ENCODE peak calls at places on chromosomes 1 and 21, in seven cellular contexts. S is HTR-8/SVneo; A is GM10248; O is stimulated activated CD8-positive, alpha-beta memory T cell treated with anti-CD3 and anti-CD28 coated beads, Interleukin-12 subunit alpha, Interleukin-12 subunit beta, amount 100 ng/mL, for 4 hours; U is stimulated activated CD4-positive, alpha-beta T cell treated with anti-CD3 and anti-CD28 coated beads, Interleukin-1b, Interleukin-23, amount 100 ng/mL, for 4 hours; Q is fibroblast of mammary gland; L is progenitor cell of endocrine pancreas. M is an unnamed sample.

GRCh38 chr1:229230136-229230892 is 40.6 kb upstream of the RAB4A start:
- DNase-seq in S (no peak), A (peak), O (no peak), U (no peak), Q (no peak), L (no peak), M (no peak)

GRCh38 chr1:211341999-211342398 is 15.4 kb downstream of the TRAF5 start:
- DNase-seq in S (no peak), A (no peak), O (no peak), U (no peak), Q (no peak), L (no peak), M (no peak)

GRCh38 chr1:223519116-223519515 is 125.9 kb downstream of the CCDC185 start:
- DNase-seq in S (no peak), A (no peak), O (no peak), U (no peak), Q (peak), L (no peak), M (no peak)

GRCh38 chr1:30120268-30121000 is 603.0 kb downstream of the MATN1 start:
- DNase-seq in S (no peak), A (no peak), O (no peak), U (no peak), Q (no peak), L (no peak), M (no peak)

GRCh38 chr1:92754000-92754787 is 30.7 kb downstream of the EVI5 start:
- DNase-seq in S (peak), A (no peak), O (no peak), U (no peak), Q (peak), L (no peak), M (no peak)

GRCh38 chr1:26533951-26534514 is 4.5 kb downstream of the RPS6KA1 start:
- DNase-seq in S (no peak), A (no peak), O (no peak), U (no peak), Q (no peak), L (no peak), M (no peak)

GRCh38 chr21:39037807-39038405 is 145.3 kb downstream of the PSMG1 start:
- DNase-seq in S (no peak), A (no peak), O (no peak), U (no peak), Q (peak), L (no peak), M (no peak)

GRCh38 chr1:89087241-89087640 is 22.2 kb upstream of the GBP1 start:
- DNase-seq in S (no peak), A (no peak), O (no peak), U (no peak), Q (no peak), L (no peak), M (no peak)

GRCh38 chr1:22810378-22810777 is 99.7 kb downstream of the EPHB2 start:
- DNase-seq in S (no peak), A (peak), O (no peak), U (no peak), Q (no peak), L (no peak), M (no peak)

GRCh38 chr1:37037675-37038074 is 3.4 kb upstream of the GRIK3 start:
- DNase-seq in S (no peak), A (no peak), O (no peak), U (no peak), Q (no peak), L (no peak), M (no peak)

GRCh38 chr1:200979574-200980451 is 43.7 kb downstream of the KIF21B start:
- DNase-seq in S (no peak), A (peak), O (peak), U (peak), Q (peak), L (peak), M (peak)

GRCh38 chr1:223052931-223053330 is 90.1 kb downstream of the TLR5 start:
- DNase-seq in S (no peak), A (no peak), O (no peak), U (no peak), Q (peak), L (no peak), M (no peak)

GRCh38 chr1:115056395-115056798 is 26.8 kb downstream of the TSHB start:
- DNase-seq in S (peak), A (no peak), O (no peak), U (no peak), Q (peak), L (no peak), M (no peak)

GRCh38 chr1:156893048-156893953 is at the start of gene PEAR1:
- DNase-seq in S (peak), A (no peak), O (no peak), U (no peak), Q (no peak), L (no peak), M (no peak)

GRCh38 chr1:79431341-79431740 is 424.8 kb upstream of the ADGRL4 start:
- DNase-seq in S (no peak), A (no peak), O (no peak), U (no peak), Q (no peak), L (no peak), M (no peak)

GRCh38 chr1:65149753-65150463 is 1.9 kb downstream of the AK4 start:
- DNase-seq in S (no peak), A (no peak), O (no peak), U (no peak), Q (no peak), L (no peak), M (no peak)

GRCh38 chr1:246302671-246303317 is 204.3 kb downstream of the SMYD3 start:
- DNase-seq in S (no peak), A (no peak), O (no peak), U (no peak), Q (peak), L (no peak), M (no peak)

GRCh38 chr1:223504741-223505140 is 111.5 kb downstream of the CCDC185 start:
- DNase-seq in S (no peak), A (no peak), O (no peak), U (no peak), Q (peak), L (no peak), M (no peak)

GRCh38 chr1:203673550-203674411 is 47.1 kb downstream of the ATP2B4 start:
- DNase-seq in S (peak), A (peak), O (peak), U (peak), Q (peak), L (no peak), M (peak)

GRCh38 chr1:201614262-201615015 is 75.5 kb downstream of the NAV1 start:
- DNase-seq in S (no peak), A (no peak), O (no peak), U (no peak), Q (no peak), L (peak), M (no peak)

GRCh38 chr1:26733982-26734381 is 38.2 kb downstream of the ARID1A start:
- DNase-seq in S (no peak), A (no peak), O (no peak), U (no peak), Q (peak), L (no peak), M (no peak)

GRCh38 chr1:67823645-67824044 is 9.6 kb downstream of the GNG12 start:
- DNase-seq in S (no peak), A (no peak), O (no peak), U (no peak), Q (peak), L (no peak), M (no peak)

GRCh38 chr1:2555634-2556276 is 416 bp upstream of the TNFRSF14 start:
- DNase-seq in S (no peak), A (peak), O (peak), U (peak), Q (peak), L (no peak), M (peak)

GRCh38 chr1:113255038-113255727 is 135.1 kb upstream of the MAGI3 start:
- DNase-seq in S (no peak), A (no peak), O (no peak), U (no peak), Q (no peak), L (no peak), M (no peak)

GRCh38 chr21:42746593-42747266 is 93.3 kb downstream of the PDE9A start:
- DNase-seq in S (no peak), A (no peak), O (peak), U (no peak), Q (no peak), L (no peak), M (no peak)

GRCh38 chr1:19463204-19463803 is 22.0 kb downstream of the CAPZB start:
- DNase-seq in S (no peak), A (no peak), O (no peak), U (no peak), Q (no peak), L (no peak), M (peak)

GRCh38 chr1:18907021-18907913 is 4.9 kb upstream of the ALDH4A1 start:
- DNase-seq in S (peak), A (peak), O (no peak), U (peak), Q (peak), L (peak), M (peak)

GRCh38 chr1:56448937-56449336 is 130.4 kb downstream of the PLPP3 start:
- DNase-seq in S (peak), A (no peak), O (no peak), U (no peak), Q (peak), L (no peak), M (no peak)

GRCh38 chr21:45331521-45332257 is 44.0 kb upstream of the POFUT2 start:
- DNase-seq in S (no peak), A (no peak), O (no peak), U (no peak), Q (no peak), L (no peak), M (no peak)

GRCh38 chr1:109819906-109820305 is 56.2 kb upstream of the EPS8L3 start:
- DNase-seq in S (no peak), A (no peak), O (no peak), U (no peak), Q (no peak), L (no peak), M (no peak)

GRCh38 chr1:104125935-104126334 is 376.2 kb downstream of the AMY1C start:
- DNase-seq in S (no peak), A (no peak), O (no peak), U (no peak), Q (no peak), L (no peak), M (no peak)